ENCODE peak calls at places on chromosomes 5 and 9, in five cellular contexts. W is SJSA1; A is HTR-8/SVneo; X is NCI-H524; Z is stimulated activated naive CD8-positive, alpha-beta T cell treated with anti-CD3 and anti-CD28 coated beads, Interleukin-15, Interleukin-2, amounts not matched to agents 100 U/mL and 50 U/mL, for 24 hours. M is an unnamed sample.

GRCh38 chr5:100464418-100464817 is 70.8 kb upstream of the FAM174A start:
- DNase-seq in W (no peak), A (no peak), X (no peak), Z (no peak), M (no peak)

GRCh38 chr5:66207800-66208561 is 63.9 kb downstream of the SREK1 start:
- DNase-seq in W (no peak), A (no peak), X (no peak), Z (no peak), M (no peak)

GRCh38 chr5:117859161-117859560 is 1129.2 kb downstream of the DTWD2 start:
- DNase-seq in W (no peak), A (no peak), X (no peak), Z (no peak), M (no peak)

GRCh38 chr5:50445281-50445949 is 4.3 kb upstream of the EMB start:
- DNase-seq in W (no peak), A (no peak), X (no peak), Z (peak), M (no peak)

GRCh38 chr5:67493676-67494075 is 297.1 kb upstream of the CD180 start:
- DNase-seq in W (no peak), A (no peak), X (peak), Z (no peak), M (peak)

GRCh38 chr5:10073705-10074104 is 176.0 kb downstream of the ATPSCKMT start:
- DNase-seq in W (no peak), A (no peak), X (no peak), Z (no peak), M (no peak)

GRCh38 chr9:114258218-114258617 is 64.7 kb upstream of the ORM1 start:
- DNase-seq in W (no peak), A (no peak), X (no peak), Z (no peak), M (no peak)

GRCh38 chr5:3320317-3320865 is 275.2 kb upstream of the IRX1 start:
- DNase-seq in W (no peak), A (no peak), X (no peak), Z (no peak), M (peak)

GRCh38 chr5:9348296-9348996 is 197.4 kb downstream of the SEMA5A start:
- DNase-seq in W (no peak), A (peak), X (no peak), Z (no peak), M (no peak)

GRCh38 chr5:1364211-1364610 is 19.3 kb upstream of the CLPTM1L start:
- DNase-seq in W (no peak), A (no peak), X (no peak), Z (no peak), M (no peak)

GRCh38 chr9:95796029-95796428 is 79.5 kb upstream of the ERCC6L2 start:
- DNase-seq in W (no peak), A (no peak), X (no peak), Z (no peak), M (no peak)

GRCh38 chr5:14039063-14039462 is 94.6 kb upstream of the DNAH5 start:
- DNase-seq in W (no peak), A (no peak), X (no peak), Z (no peak), M (peak)

GRCh38 chr5:24788829-24789509 is 144.2 kb upstream of the CDH10 start:
- DNase-seq in W (no peak), A (peak), X (no peak), Z (no peak), M (no peak)

GRCh38 chr5:72133212-72133990 is 26.1 kb downstream of the MAP1B start:
- DNase-seq in W (no peak), A (no peak), X (no peak), Z (no peak), M (no peak)

GRCh38 chr5:17103471-17103870 is 114.0 kb upstream of the BASP1 start:
- DNase-seq in W (no peak), A (no peak), X (no peak), Z (no peak), M (no peak)

GRCh38 chr5:152288499-152288898 is 116.6 kb downstream of the NMUR2 start:
- DNase-seq in W (no peak), A (no peak), X (no peak), Z (no peak), M (no peak)

GRCh38 chr5:174504266-174504726 is 220.1 kb upstream of the MSX2 start:
- DNase-seq in W (no peak), A (no peak), X (no peak), Z (no peak), M (no peak)

M was measured in dermis microvascular lymphatic vessel endothelial cell.